ENCODE peak calls at places on chromosomes 13 and 19, in five cellular contexts. N is neural progenitor cell, V is fibroblast of lung, A is hepatocyte, T is GM23338. R is an unnamed sample.

GRCh38 chr13:28492527-28493367 is 2.2 kb downstream of the FLT1 start:
- DNase-seq in N (peak; percentile 46), V (no peak), A (no peak), T (peak; percentile 63), R (no peak)

GRCh38 chr19:3366761-3367571 is 583 bp downstream of the NFIC start:
- DNase-seq in N (peak; percentile 65), V (no peak), A (no peak), T (no peak), R (peak; percentile 90)

GRCh38 chr19:56748443-56748842 is 76.9 kb upstream of the ZNF835 start:
- DNase-seq in N (no peak), V (no peak), A (no peak), T (peak; percentile 11), R (no peak)

GRCh38 chr19:49746206-49746958 is 16.7 kb downstream of the TSKS start:
- DNase-seq in N (peak; percentile 61), V (peak; percentile 38), A (no peak), T (peak; percentile 99), R (peak; percentile 68)

GRCh38 chr13:80399340-80400163 is 58.6 kb upstream of the SPRY2 start:
- DNase-seq in N (peak; percentile 10), V (no peak), A (peak; percentile 11), T (no peak), R (no peak)

GRCh38 chr13:29849071-29849541 is 1.3 kb downstream of the UBL3 start:
- DNase-seq in N (peak; percentile 23), V (peak; percentile 49), A (peak; percentile 40), T (peak; percentile 20), R (peak; percentile 74)

GRCh38 chr19:33143897-33144405 is 12.0 kb downstream of the WDR88 start:
- DNase-seq in N (peak; percentile 79), V (peak; percentile 30), A (peak; percentile 77), T (peak; percentile 83), R (peak; percentile 95)

GRCh38 chr19:40530091-40530901 is 46.4 kb upstream of the SHKBP1 start:
- DNase-seq in N (peak; percentile 89), V (no peak), A (peak; percentile 66), T (peak; percentile 83), R (peak; percentile 91)

GRCh38 chr13:100588350-100589177 is at the start of gene GGACT:
- DNase-seq in N (peak; percentile 74), V (peak; percentile 56), A (peak; percentile 87), T (peak; percentile 91), R (peak; percentile 97)

GRCh38 chr19:15820646-15821045 is 5.2 kb upstream of the OR10H1 start:
- DNase-seq in N (no peak), V (no peak), A (no peak), T (no peak), R (no peak)

GRCh38 chr13:59492030-59492636 is 671.6 kb downstream of the DIAPH3 start:
- DNase-seq in N (no peak), V (peak; percentile 39), A (no peak), T (no peak), R (no peak)

GRCh38 chr13:99282264-99283231 is 24.4 kb upstream of the GPR18 start:
- DNase-seq in N (no peak), V (no peak), A (no peak), T (no peak), R (peak; percentile 25)

GRCh38 chr19:39347332-39348227 is 5.4 kb downstream of the SAMD4B start:
- DNase-seq in N (no peak), V (peak; percentile 59), A (no peak), T (no peak), R (peak; percentile 85)

GRCh38 chr13:114004416-114005205 is 30.7 kb upstream of the C13orf46 start:
- DNase-seq in N (no peak), V (peak; percentile 62), A (peak; percentile 77), T (no peak), R (peak; percentile 97)

GRCh38 chr19:45729774-45730388 is 815 bp downstream of the FBXO46 start:
- DNase-seq in N (no peak), V (no peak), A (peak; percentile 27), T (peak; percentile 33), R (peak; percentile 50)

GRCh38 chr13:65468628-65469027 is 1761.5 kb downstream of the PCDH9 start:
- DNase-seq in N (no peak), V (peak; percentile 76), A (no peak), T (no peak), R (no peak)

GRCh38 chr13:111897178-111897845 is 169.6 kb upstream of the SOX1 start:
- DNase-seq in N (no peak), V (no peak), A (no peak), T (no peak), R (peak; percentile 73)

GRCh38 chr13:67230774-67231480 is 791 bp upstream of the PCDH9 start:
- DNase-seq in N (peak; percentile 81), V (peak; percentile 77), A (peak; percentile 82), T (peak; percentile 72), R (peak; percentile 88)

GRCh38 chr19:35513231-35513974 is at the start of gene DMKN:
- DNase-seq in N (no peak), V (peak; percentile 11), A (peak; percentile 52), T (peak; percentile 61), R (peak; percentile 97)

GRCh38 chr13:51539887-51540286 is 44.4 kb upstream of the WDFY2 start:
- DNase-seq in N (no peak), V (no peak), A (no peak), T (no peak), R (no peak)

GRCh38 chr13:49975826-49976225 is 21.0 kb upstream of the TRIM13 start:
- DNase-seq in N (no peak), V (no peak), A (no peak), T (no peak), R (no peak)

GRCh38 chr13:26557393-26558073 is at the start of gene WASF3:
- DNase-seq in N (peak; percentile 99), V (peak; percentile 90), A (peak; percentile 97), T (peak; percentile 97), R (peak; percentile 100)

GRCh38 chr13:51804295-51805172 is 571 bp upstream of the DHRS12 start:
- DNase-seq in N (no peak), V (no peak), A (peak; percentile 32), T (no peak), R (peak; percentile 75)

GRCh38 chr13:73970413-73971055 is 163.7 kb downstream of the KLF12 start:
- DNase-seq in N (no peak), V (no peak), A (no peak), T (no peak), R (no peak)

GRCh38 chr19:2923510-2923909 is 21.3 kb downstream of the ZNF77 start:
- DNase-seq in N (no peak), V (peak; percentile 30), A (peak; percentile 52), T (no peak), R (no peak)

GRCh38 chr19:39916851-39917396 is 17.5 kb downstream of the FCGBP start:
- DNase-seq in N (no peak), V (no peak), A (no peak), T (no peak), R (peak; percentile 84)

GRCh38 chr19:39196860-39197562 is at the start of gene NCCRP1:
- DNase-seq in N (peak; percentile 84), V (no peak), A (no peak), T (peak; percentile 81), R (peak; percentile 77)

GRCh38 chr19:49807174-49807830 is 5.8 kb downstream of the FUZ start:
- DNase-seq in N (no peak), V (no peak), A (no peak), T (no peak), R (peak; percentile 68)

GRCh38 chr19:58543826-58544590 is at the start of gene TRIM28:
- DNase-seq in N (peak; percentile 99), V (peak; percentile 99), A (peak; percentile 99), T (peak; percentile 98), R (peak; percentile 100)

GRCh38 chr13:114097893-114098688 is 34.3 kb downstream of the RASA3 start:
- DNase-seq in N (no peak), V (no peak), A (no peak), T (no peak), R (peak; percentile 65)

GRCh38 chr13:48533986-48534600 is 1.2 kb upstream of the RCBTB2 start:
- DNase-seq in N (peak; percentile 27), V (no peak), A (no peak), T (no peak), R (no peak)

GRCh38 chr13:37656247-37656940 is 57.8 kb upstream of the POSTN start:
- DNase-seq in N (no peak), V (peak; percentile 99), A (peak; percentile 40), T (no peak), R (peak; percentile 81)

GRCh38 chr19:47049307-47049700 is 880 bp upstream of the TMEM160 start:
- DNase-seq in N (peak; percentile 27), V (peak; percentile 74), A (peak; percentile 34), T (peak; percentile 87), R (peak; percentile 88)
- H3K79me2 ChIP-seq in N (peaks cover 12% of the 10 kb centered on the region), V (no peaks in the 10 kb centered on the region), A (peaks cover 9% of the 10 kb centered on the region), T (peaks cover 10% of the 10 kb centered on the region), R (no peaks in the 10 kb centered on the region)

GRCh38 chr19:1618157-1619093 is 13.2 kb upstream of the UQCR11 start:
- DNase-seq in N (peak; percentile 44), V (no peak), A (peak; percentile 47), T (peak; percentile 83), R (peak; percentile 97)
- TF ChIP-seq CTCF in N (peak; percentile 35), V (no peak), A (peak; percentile 34), T (peak; percentile 71), R (peak; percentile 29)

DNA sequence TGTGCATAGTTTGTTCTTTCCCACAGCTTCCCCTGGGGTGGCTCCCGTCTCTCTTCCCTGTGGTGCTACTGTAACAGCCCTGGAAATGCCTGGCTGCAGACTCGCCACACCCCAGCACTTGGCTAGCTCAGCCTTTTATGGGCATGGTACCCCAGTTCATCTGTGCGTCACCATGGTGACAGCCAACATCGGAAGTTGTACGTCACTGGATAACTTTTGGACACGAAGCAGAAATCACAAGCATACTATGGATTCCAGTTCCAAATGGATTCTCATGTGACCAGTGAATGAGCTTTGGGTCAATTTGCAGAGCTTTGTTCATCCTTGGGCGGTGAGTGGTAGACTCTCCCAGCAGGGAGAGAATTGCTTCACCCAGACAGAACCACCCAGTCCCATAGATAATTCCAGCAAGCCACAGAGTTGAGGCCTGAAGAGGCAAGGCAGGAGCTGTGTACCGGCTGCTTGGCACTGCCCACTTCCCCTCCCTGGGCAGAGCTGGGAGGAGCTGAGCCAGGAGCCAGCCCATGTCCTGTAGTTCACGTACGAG is 54.4 kb downstream of the COL4A2 start:
- DNase-seq in N (no peak), V (peak; percentile 66), A (no peak), T (no peak), R (peak; percentile 95)
- H3K4me1 ChIP-seq in N (peaks cover 8% of the 10 kb centered on the region), V (peaks cover 12% of the 10 kb centered on the region), A (no peaks in the 10 kb centered on the region), T (no peaks in the 10 kb centered on the region), R (peaks cover 23% of the 10 kb centered on the region)

DNA sequence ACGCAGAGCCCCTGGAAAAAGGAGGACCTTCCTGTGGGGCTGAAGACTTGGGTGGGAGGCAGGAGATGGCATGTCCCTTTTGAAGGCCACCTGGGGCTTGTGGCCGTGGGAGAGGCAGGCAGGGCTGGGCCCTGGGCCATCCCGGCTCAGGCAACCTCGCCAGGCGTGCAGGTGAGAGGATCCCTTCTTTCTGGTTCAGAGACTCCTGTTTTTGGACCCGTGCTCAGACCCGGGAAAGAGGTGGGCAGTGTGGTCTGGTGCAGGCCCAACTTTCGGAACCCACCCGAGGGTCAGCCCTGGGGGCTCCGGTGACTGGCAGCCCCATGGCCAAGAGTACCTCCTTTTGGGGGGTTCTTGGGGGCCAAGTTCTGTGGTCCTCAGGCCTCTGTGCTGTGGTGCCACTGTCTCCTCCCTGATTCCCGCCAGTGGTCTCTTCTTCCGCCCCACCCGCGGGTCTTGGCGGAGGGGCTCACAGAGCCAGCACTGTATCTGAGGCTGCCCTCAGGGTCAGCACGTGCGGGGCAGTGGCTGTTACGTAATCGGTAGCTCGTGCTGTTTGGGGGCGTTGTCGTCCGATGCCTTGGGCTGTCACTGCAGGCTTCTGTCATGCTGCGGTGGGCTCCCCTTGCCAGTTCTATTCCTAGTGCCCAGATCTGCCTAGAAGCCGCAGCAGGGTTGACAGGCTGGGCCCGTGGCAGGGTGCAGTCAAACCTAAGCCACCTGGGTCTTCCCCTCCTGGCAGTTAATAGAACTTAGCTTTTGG is 42.7 kb downstream of the KDM4B start:
- DNase-seq in N (no peak), V (no peak), A (no peak), T (no peak), R (peak; percentile 71)
- H3K79me2 ChIP-seq in N (peaks cover 84% of the 10 kb centered on the region), V (peaks cover 10% of the 10 kb centered on the region), A (peaks cover 91% of the 10 kb centered on the region), T (peaks cover 52% of the 10 kb centered on the region), R (peaks cover 78% of the 10 kb centered on the region)

GRCh38 chr19:18440421-18440877 is 2.5 kb upstream of the ISYNA1 start:
- DNase-seq in N (no peak), V (no peak), A (no peak), T (peak; percentile 69), R (peak; percentile 90)
- TF ChIP-seq CTCF in N (peak; percentile 27), V (no peak), A (peak; percentile 21), T (peak; percentile 71), R (peak; percentile 23)

R was measured in osteoblast.